ENCODE peak calls at places on chromosome X, in eight cellular contexts. One of them, this sample, is unnamed.

GRCh38 chrX:107674480-107675364 is 46.4 kb downstream of the PRPS1 start:
- DNase-seq in kidney glomerular epithelial cell: no peak
- DNase-seq in left ventricle myocardium inferior: peak
- DNase-seq in effector memory CD4-positive, alpha-beta T cell: peak
- DNase-seq in GM23248: peak
- DNase-seq in mucosa of gallbladder: peak
- DNase-seq in stromal cell of bone marrow: no peak
- DNase-seq in upper lobe of right lung: peak
- DNase-seq in this sample: peak

GRCh38 chrX:40877869-40878268 is 142.5 kb upstream of the MED14 start:
- DNase-seq in kidney glomerular epithelial cell: no peak
- DNase-seq in left ventricle myocardium inferior: no peak
- DNase-seq in effector memory CD4-positive, alpha-beta T cell: no peak
- DNase-seq in GM23248: peak
- DNase-seq in mucosa of gallbladder: no peak
- DNase-seq in stromal cell of bone marrow: no peak
- DNase-seq in upper lobe of right lung: no peak
- DNase-seq in this sample: peak

GRCh38 chrX:39654183-39654925 is 443.4 kb downstream of the BCOR start:
- DNase-seq in kidney glomerular epithelial cell: no peak
- DNase-seq in left ventricle myocardium inferior: no peak
- DNase-seq in effector memory CD4-positive, alpha-beta T cell: no peak
- DNase-seq in GM23248: no peak
- DNase-seq in mucosa of gallbladder: no peak
- DNase-seq in stromal cell of bone marrow: no peak
- DNase-seq in upper lobe of right lung: no peak
- DNase-seq in this sample: no peak

GRCh38 chrX:140765043-140765784 is 55.7 kb downstream of the LINC00632 start:
- DNase-seq in kidney glomerular epithelial cell: no peak
- DNase-seq in left ventricle myocardium inferior: no peak
- DNase-seq in effector memory CD4-positive, alpha-beta T cell: no peak
- DNase-seq in GM23248: peak
- DNase-seq in mucosa of gallbladder: no peak
- DNase-seq in stromal cell of bone marrow: no peak
- DNase-seq in upper lobe of right lung: no peak
- DNase-seq in this sample: no peak

GRCh38 chrX:15815779-15816452 is 25.6 kb downstream of the ZRSR2 start:
- DNase-seq in kidney glomerular epithelial cell: no peak
- DNase-seq in left ventricle myocardium inferior: no peak
- DNase-seq in effector memory CD4-positive, alpha-beta T cell: peak
- DNase-seq in GM23248: peak
- DNase-seq in mucosa of gallbladder: no peak
- DNase-seq in stromal cell of bone marrow: no peak
- DNase-seq in upper lobe of right lung: no peak
- DNase-seq in this sample: peak

GRCh38 chrX:32137525-32137924 is 1065.7 kb upstream of the FTHL17 start:
- DNase-seq in kidney glomerular epithelial cell: peak
- DNase-seq in left ventricle myocardium inferior: no peak
- DNase-seq in effector memory CD4-positive, alpha-beta T cell: no peak
- DNase-seq in GM23248: peak
- DNase-seq in mucosa of gallbladder: peak
- DNase-seq in stromal cell of bone marrow: no peak
- DNase-seq in upper lobe of right lung: no peak
- DNase-seq in this sample: no peak

GRCh38 chrX:39814391-39814790 is 283.4 kb downstream of the BCOR start:
- DNase-seq in kidney glomerular epithelial cell: no peak
- DNase-seq in left ventricle myocardium inferior: no peak
- DNase-seq in effector memory CD4-positive, alpha-beta T cell: peak
- DNase-seq in GM23248: peak
- DNase-seq in mucosa of gallbladder: no peak
- DNase-seq in stromal cell of bone marrow: no peak
- DNase-seq in upper lobe of right lung: no peak
- DNase-seq in this sample: peak

GRCh38 chrX:37922926-37923325 is 75.6 kb upstream of the DYNLT3 start:
- DNase-seq in kidney glomerular epithelial cell: no peak
- DNase-seq in left ventricle myocardium inferior: no peak
- DNase-seq in effector memory CD4-positive, alpha-beta T cell: no peak
- DNase-seq in GM23248: no peak
- DNase-seq in mucosa of gallbladder: no peak
- DNase-seq in stromal cell of bone marrow: no peak
- DNase-seq in upper lobe of right lung: no peak
- DNase-seq in this sample: peak

GRCh38 chrX:17987783-17988182 is 126.7 kb upstream of the RAI2 start:
- DNase-seq in kidney glomerular epithelial cell: no peak
- DNase-seq in left ventricle myocardium inferior: no peak
- DNase-seq in effector memory CD4-positive, alpha-beta T cell: no peak
- DNase-seq in GM23248: no peak
- DNase-seq in mucosa of gallbladder: no peak
- DNase-seq in stromal cell of bone marrow: no peak
- DNase-seq in upper lobe of right lung: no peak
- DNase-seq in this sample: no peak

GRCh38 chrX:129823115-129823514 is 20.6 kb downstream of the ZDHHC9 start:
- DNase-seq in kidney glomerular epithelial cell: no peak
- DNase-seq in left ventricle myocardium inferior: no peak
- DNase-seq in effector memory CD4-positive, alpha-beta T cell: peak
- DNase-seq in GM23248: peak
- DNase-seq in mucosa of gallbladder: peak
- DNase-seq in stromal cell of bone marrow: no peak
- DNase-seq in upper lobe of right lung: no peak
- DNase-seq in this sample: peak

GRCh38 chrX:132751043-132751690 is 207.3 kb downstream of the HS6ST2 start:
- DNase-seq in kidney glomerular epithelial cell: no peak
- DNase-seq in left ventricle myocardium inferior: no peak
- DNase-seq in effector memory CD4-positive, alpha-beta T cell: no peak
- DNase-seq in GM23248: no peak
- DNase-seq in mucosa of gallbladder: no peak
- DNase-seq in stromal cell of bone marrow: no peak
- DNase-seq in upper lobe of right lung: no peak
- DNase-seq in this sample: no peak

GRCh38 chrX:134377537-134377936 is 82.4 kb upstream of the HPRT1 start:
- DNase-seq in kidney glomerular epithelial cell: peak
- DNase-seq in left ventricle myocardium inferior: no peak
- DNase-seq in effector memory CD4-positive, alpha-beta T cell: no peak
- DNase-seq in GM23248: peak
- DNase-seq in mucosa of gallbladder: no peak
- DNase-seq in stromal cell of bone marrow: no peak
- DNase-seq in upper lobe of right lung: no peak
- DNase-seq in this sample: peak

GRCh38 chrX:82081027-82081426 is 879.1 kb downstream of the SH3BGRL start:
- DNase-seq in kidney glomerular epithelial cell: no peak
- DNase-seq in left ventricle myocardium inferior: no peak
- DNase-seq in effector memory CD4-positive, alpha-beta T cell: no peak
- DNase-seq in GM23248: no peak
- DNase-seq in mucosa of gallbladder: no peak
- DNase-seq in stromal cell of bone marrow: no peak
- DNase-seq in upper lobe of right lung: no peak
- DNase-seq in this sample: no peak

GRCh38 chrX:119343856-119344255 is 55.3 kb upstream of the SLC25A43 start:
- DNase-seq in kidney glomerular epithelial cell: no peak
- DNase-seq in left ventricle myocardium inferior: no peak
- DNase-seq in effector memory CD4-positive, alpha-beta T cell: no peak
- DNase-seq in GM23248: peak
- DNase-seq in mucosa of gallbladder: no peak
- DNase-seq in stromal cell of bone marrow: no peak
- DNase-seq in upper lobe of right lung: no peak
- DNase-seq in this sample: no peak

GRCh38 chrX:33053001-33053400 is 158.3 kb downstream of the DMD start:
- DNase-seq in kidney glomerular epithelial cell: no peak
- DNase-seq in left ventricle myocardium inferior: no peak
- DNase-seq in effector memory CD4-positive, alpha-beta T cell: no peak
- DNase-seq in GM23248: no peak
- DNase-seq in mucosa of gallbladder: no peak
- DNase-seq in stromal cell of bone marrow: no peak
- DNase-seq in upper lobe of right lung: no peak
- DNase-seq in this sample: no peak

GRCh38 chrX:9873952-9874351 is 87.7 kb downstream of the SHROOM2 start:
- DNase-seq in kidney glomerular epithelial cell: no peak
- DNase-seq in left ventricle myocardium inferior: no peak
- DNase-seq in effector memory CD4-positive, alpha-beta T cell: peak
- DNase-seq in GM23248: peak
- DNase-seq in mucosa of gallbladder: peak
- DNase-seq in stromal cell of bone marrow: no peak
- DNase-seq in upper lobe of right lung: no peak
- DNase-seq in this sample: peak

GRCh38 chrX:54358424-54359211 is 772 bp upstream of the WNK3 start:
- DNase-seq in kidney glomerular epithelial cell: peak
- DNase-seq in left ventricle myocardium inferior: peak
- DNase-seq in effector memory CD4-positive, alpha-beta T cell: no peak
- DNase-seq in GM23248: peak
- DNase-seq in mucosa of gallbladder: peak
- DNase-seq in stromal cell of bone marrow: no peak
- DNase-seq in upper lobe of right lung: peak
- DNase-seq in this sample: no peak

GRCh38 chrX:19085975-19086772 is 36.1 kb downstream of the ADGRG2 start:
- DNase-seq in kidney glomerular epithelial cell: no peak
- DNase-seq in left ventricle myocardium inferior: no peak
- DNase-seq in effector memory CD4-positive, alpha-beta T cell: no peak
- DNase-seq in GM23248: no peak
- DNase-seq in mucosa of gallbladder: no peak
- DNase-seq in stromal cell of bone marrow: no peak
- DNase-seq in upper lobe of right lung: no peak
- DNase-seq in this sample: no peak

GRCh38 chrX:45888518-45888917 is 656.7 kb downstream of the ZNF674 start:
- DNase-seq in kidney glomerular epithelial cell: no peak
- DNase-seq in left ventricle myocardium inferior: no peak
- DNase-seq in effector memory CD4-positive, alpha-beta T cell: no peak
- DNase-seq in GM23248: no peak
- DNase-seq in mucosa of gallbladder: no peak
- DNase-seq in stromal cell of bone marrow: no peak
- DNase-seq in upper lobe of right lung: no peak
- DNase-seq in this sample: no peak

GRCh38 chrX:11180571-11180970 is 69.4 kb downstream of the HCCS start:
- DNase-seq in kidney glomerular epithelial cell: no peak
- DNase-seq in left ventricle myocardium inferior: no peak
- DNase-seq in effector memory CD4-positive, alpha-beta T cell: no peak
- DNase-seq in GM23248: no peak
- DNase-seq in mucosa of gallbladder: no peak
- DNase-seq in stromal cell of bone marrow: no peak
- DNase-seq in upper lobe of right lung: no peak
- DNase-seq in this sample: no peak

GRCh38 chrX:42396136-42396535 is 381.8 kb downstream of the PPP1R2C start:
- DNase-seq in kidney glomerular epithelial cell: no peak
- DNase-seq in left ventricle myocardium inferior: no peak
- DNase-seq in effector memory CD4-positive, alpha-beta T cell: no peak
- DNase-seq in GM23248: no peak
- DNase-seq in mucosa of gallbladder: no peak
- DNase-seq in stromal cell of bone marrow: no peak
- DNase-seq in upper lobe of right lung: no peak
- DNase-seq in this sample: no peak

GRCh38 chrX:136725446-136726104 is 55.2 kb downstream of the ARHGEF6 start:
- DNase-seq in kidney glomerular epithelial cell: peak
- DNase-seq in left ventricle myocardium inferior: no peak
- DNase-seq in effector memory CD4-positive, alpha-beta T cell: no peak
- DNase-seq in GM23248: peak
- DNase-seq in mucosa of gallbladder: no peak
- DNase-seq in stromal cell of bone marrow: peak
- DNase-seq in upper lobe of right lung: no peak
- DNase-seq in this sample: no peak

GRCh38 chrX:53239474-53239873 is 14.5 kb upstream of the KDM5C start:
- DNase-seq in kidney glomerular epithelial cell: no peak
- DNase-seq in left ventricle myocardium inferior: no peak
- DNase-seq in effector memory CD4-positive, alpha-beta T cell: no peak
- DNase-seq in GM23248: no peak
- DNase-seq in mucosa of gallbladder: no peak
- DNase-seq in stromal cell of bone marrow: no peak
- DNase-seq in upper lobe of right lung: no peak
- DNase-seq in this sample: peak

This sample was measured in K562.